ENCODE peak calls at places on chromosomes 6 and 20, in eight cellular contexts. G, X, R, I, Z, J, M and U are unnamed samples.

GRCh38 chr20:63053430-63054102 is 46.8 kb upstream of the BHLHE23 start:
- DNase-seq in J (no peak), I (no peak), G (no peak), R (no peak), M (no peak), Z (no peak), X (no peak), U (no peak)

GRCh38 chr6:71965404-71965803 is 79.1 kb downstream of the RIMS1 start:
- DNase-seq in I (no peak), X (no peak), J (no peak), Z (no peak), R (no peak), M (no peak), G (no peak), U (peak)

GRCh38 chr6:134910596-134910935 is 39.3 kb downstream of the ALDH8A1 start:
- DNase-seq in M (no peak), X (no peak), R (no peak), I (no peak), J (no peak), Z (no peak), G (no peak), U (no peak)

GRCh38 chr6:81105998-81106397 is 646.5 kb downstream of the TENT5A start:
- DNase-seq in J (no peak), X (no peak), M (no peak), Z (no peak), I (no peak), G (no peak), R (no peak), U (no peak)

GRCh38 chr6:168039301-168039700 is 39.7 kb downstream of the FRMD1 start:
- DNase-seq in Z (no peak), J (no peak), I (no peak), X (no peak), G (no peak), M (no peak), R (no peak), U (no peak)

GRCh38 chr20:43766395-43766794 is 39.6 kb upstream of the GTSF1L start:
- DNase-seq in M (peak), Z (no peak), R (no peak), X (no peak), I (no peak), J (no peak), G (no peak), U (no peak)

GRCh38 chr20:63973636-63974401 is 4.1 kb upstream of the ZNF512B start:
- DNase-seq in M (peak), J (peak), R (peak), I (peak), X (peak), Z (peak), G (peak), U (peak)

GRCh38 chr20:56018750-56019149 is 13.4 kb upstream of the CBLN4 start:
- DNase-seq in X (no peak), R (no peak), J (no peak), Z (no peak), G (no peak), I (no peak), M (no peak), U (no peak)

GRCh38 chr20:19880256-19881079 is 122.4 kb downstream of the RIN2 start:
- DNase-seq in X (no peak), Z (peak), G (no peak), R (peak), I (no peak), M (no peak), J (no peak), U (no peak)

GRCh38 chr6:2821554-2821953 is 20.1 kb downstream of the SERPINB1 start:
- DNase-seq in X (no peak), G (no peak), I (no peak), J (no peak), R (no peak), M (no peak), Z (no peak), U (no peak)